ENCODE peak calls at places on chromosomes 5 and 9, in six cellular contexts. X, F, R, E, Z and P are unnamed samples.
A peak's percentile ranks its signal among the peaks of the same experiment; 100 is the strongest.

GRCh38 chr9:27117489-27118135 is 8.6 kb downstream of the TEK start:
- DNase-seq in Z (no peak), X (peak; percentile 89), E (peak; percentile 18), F (peak; percentile 79), R (no peak), P (no peak)

GRCh38 chr5:147906326-147907095 is at the start of gene C5orf46:
- DNase-seq in Z (no peak), R (no peak), X (peak; percentile 96), F (peak; percentile 58), E (peak; percentile 9), P (no peak)

GRCh38 chr9:36088020-36088419 is 48.5 kb upstream of the GLIPR2 start:
- DNase-seq in X (no peak), E (no peak), R (peak; percentile 27), Z (no peak), F (no peak), P (no peak)

GRCh38 chr5:53749611-53750010 is 189.2 kb downstream of the NDUFS4 start:
- DNase-seq in F (peak; percentile 10), X (no peak), E (no peak), Z (no peak), R (no peak), P (no peak)

GRCh38 chr5:2324788-2325187 is 426.7 kb downstream of the IRX2 start:
- DNase-seq in F (no peak), R (no peak), X (no peak), E (no peak), Z (no peak), P (no peak)

GRCh38 chr9:123008909-123009308 is 24.6 kb upstream of the GPR21 start:
- DNase-seq in E (no peak), X (no peak), Z (no peak), F (no peak), R (no peak), P (no peak)

GRCh38 chr5:36369092-36369737 is 67.5 kb upstream of the RANBP3L start:
- DNase-seq in Z (no peak), X (peak; percentile 91), F (peak; percentile 48), R (no peak), E (no peak), P (no peak)

GRCh38 chr5:72523960-72524582 is 16.9 kb upstream of the ZNF366 start:
- DNase-seq in E (peak; percentile 68), F (peak; percentile 86), X (peak; percentile 79), Z (no peak), R (peak; percentile 82), P (peak; percentile 53)

GRCh38 chr5:154197801-154198461 is 7.4 kb downstream of the GALNT10 start:
- DNase-seq in E (no peak), R (no peak), X (peak; percentile 94), Z (no peak), F (peak; percentile 57), P (no peak)

GRCh38 chr5:96703384-96703910 is 41.3 kb downstream of the CAST start:
- DNase-seq in F (peak; percentile 45), X (no peak), Z (no peak), E (peak; percentile 58), R (peak; percentile 63), P (no peak)

GRCh38 chr5:141640051-141640415 is 3.2 kb downstream of the RELL2 start:
- DNase-seq in F (no peak), E (no peak), Z (no peak), X (no peak), R (no peak), P (no peak)

GRCh38 chr5:68046445-68046844 is 169.1 kb upstream of the PIK3R1 start:
- DNase-seq in E (peak; percentile 68), Z (no peak), X (peak; percentile 58), F (peak; percentile 99), R (no peak), P (no peak)

GRCh38 chr9:87020169-87020935 is 73.0 kb upstream of the GAS1 start:
- DNase-seq in R (no peak), F (no peak), Z (no peak), X (no peak), E (no peak), P (no peak)

GRCh38 chr5:107548477-107548876 is 122.3 kb downstream of the EFNA5 start:
- DNase-seq in X (no peak), F (no peak), R (no peak), Z (no peak), E (no peak), P (peak; percentile 76)

GRCh38 chr9:75053869-75054268 is 25.8 kb upstream of the CARNMT1 start:
- DNase-seq in E (no peak), F (no peak), R (peak; percentile 65), X (no peak), Z (no peak), P (peak; percentile 86)

GRCh38 chr5:94347130-94347529 is 271.3 kb downstream of the KIAA0825 start:
- DNase-seq in R (no peak), E (no peak), Z (no peak), X (no peak), F (no peak), P (no peak)

GRCh38 chr5:34484591-34485228 is 171.4 kb upstream of the RAI14 start:
- DNase-seq in Z (no peak), R (no peak), F (peak; percentile 52), X (peak; percentile 83), E (no peak), P (no peak)

GRCh38 chr5:27387535-27388073 is 349.2 kb upstream of the CDH9 start:
- DNase-seq in E (no peak), F (no peak), X (peak; percentile 18), R (no peak), Z (no peak), P (no peak)

GRCh38 chr5:116914869-116915504 is 340.4 kb upstream of the SEMA6A start:
- DNase-seq in R (no peak), Z (no peak), F (no peak), X (no peak), E (no peak), P (no peak)
- H3K9me2 ChIP-seq in R (no peaks in the 10 kb centered on the region), Z (no peaks in the 10 kb centered on the region), F (no peaks in the 10 kb centered on the region), X (no peaks in the 10 kb centered on the region), E (no peaks in the 10 kb centered on the region), P (no peaks in the 10 kb centered on the region)

DNA sequence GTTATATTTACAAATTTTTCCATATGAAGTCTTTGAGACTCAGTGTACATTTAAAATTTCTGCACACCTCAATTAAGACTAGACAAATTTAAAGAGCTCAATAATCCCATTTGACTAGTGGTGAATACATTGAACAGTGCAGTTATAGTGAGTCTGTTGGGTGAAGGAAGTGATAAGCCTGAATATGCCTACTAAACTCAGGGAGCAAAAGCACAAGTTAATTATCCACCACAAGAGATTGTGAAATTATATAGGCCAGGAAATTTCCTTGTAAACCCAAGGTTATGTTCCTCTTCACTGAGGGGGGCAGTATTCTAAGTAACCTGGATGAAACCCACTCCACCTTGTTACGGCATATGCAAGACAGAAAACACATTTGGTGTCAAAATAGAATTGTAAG is 612.9 kb upstream of the DAB2 start:
- DNase-seq in Z (no peak), R (no peak), F (no peak), X (no peak), E (peak; percentile 13), P (no peak)
- H3K9me2 ChIP-seq in Z (no peaks in the 10 kb centered on the region), R (no peaks in the 10 kb centered on the region), F (no peaks in the 10 kb centered on the region), X (no peaks in the 10 kb centered on the region), E (no peaks in the 10 kb centered on the region), P (no peaks in the 10 kb centered on the region)

GRCh38 chr9:82894961-82895902 is 167.7 kb downstream of the RASEF start:
- DNase-seq in X (no peak), E (peak; percentile 26), F (no peak), R (no peak), Z (peak; percentile 41), P (no peak)
- H3K9me2 ChIP-seq in X (no peaks in the 10 kb centered on the region), E (no peaks in the 10 kb centered on the region), F (no peaks in the 10 kb centered on the region), R (no peaks in the 10 kb centered on the region), Z (no peaks in the 10 kb centered on the region), P (no peaks in the 10 kb centered on the region)

DNA sequence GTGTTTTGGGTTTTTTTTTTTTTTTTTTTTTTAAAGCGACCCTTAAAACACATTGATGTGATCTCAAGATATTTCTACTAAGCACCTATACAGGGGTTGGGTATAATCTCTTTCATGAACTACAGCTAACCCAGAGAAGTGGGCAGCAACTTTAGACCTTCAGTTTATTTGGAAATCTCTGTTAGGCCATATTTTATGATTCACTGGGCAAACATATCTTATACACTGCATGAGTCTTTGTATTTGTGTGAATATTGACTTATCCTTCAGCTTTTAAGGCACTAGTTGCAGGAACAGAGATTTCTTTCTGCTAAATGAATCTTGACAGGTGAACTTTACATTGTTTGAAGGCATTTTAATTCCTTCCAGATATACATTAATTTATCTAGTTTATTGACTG is 194.4 kb downstream of the ARRDC3 start:
- DNase-seq in R (no peak), F (no peak), X (peak; percentile 34), E (no peak), Z (no peak), P (no peak)
- H3K9me2 ChIP-seq in R (no peaks in the 10 kb centered on the region), F (no peaks in the 10 kb centered on the region), X (no peaks in the 10 kb centered on the region), E (no peaks in the 10 kb centered on the region), Z (no peaks in the 10 kb centered on the region), P (no peaks in the 10 kb centered on the region)